ENCODE peak calls at places on chromosomes 13 and 19, in ten cellular contexts. J is glutamatergic neuron, P is kidney, O is astrocyte, Y is fibroblast of lung, K is Panc1, T is cardiac fibroblast, E is GM12878, D is pancreas, N is cardiac muscle cell. U is an unnamed sample.

GRCh38 chr19:40716031-40716654 is 543 bp downstream of the COQ8B start:
- DNase-seq in J (no peak), P (no peak), O (no peak), Y (no peak), K (no peak), T (peak; percentile 98), E (peak; percentile 26), D (no peak), N (no peak), U (peak; percentile 90)

GRCh38 chr19:40585677-40586422 is 9.2 kb downstream of the SHKBP1 start:
- DNase-seq in J (no peak), P (no peak), O (peak; percentile 59), Y (peak; percentile 70), K (no peak), T (peak; percentile 95), E (no peak), D (no peak), N (peak; percentile 73), U (peak; percentile 58)

GRCh38 chr13:100668408-100668807 is 6.2 kb downstream of the TMTC4 start:
- DNase-seq in J (no peak), P (no peak), O (peak; percentile 89), Y (peak; percentile 91), K (no peak), T (peak; percentile 90), E (no peak), D (no peak), N (peak; percentile 55), U (no peak)

GRCh38 chr13:24671367-24672117 is 8.7 kb upstream of the ATP12A start:
- DNase-seq in J (peak; percentile 35), P (no peak), O (peak; percentile 74), Y (peak; percentile 81), K (no peak), T (peak; percentile 84), E (no peak), D (peak; percentile 29), N (peak; percentile 91), U (peak; percentile 93)

GRCh38 chr13:111388851-111389500 is 68.5 kb downstream of the TEX29 start:
- DNase-seq in J (peak; percentile 10), P (no peak), O (no peak), Y (no peak), K (no peak), T (no peak), E (no peak), D (no peak), N (no peak), U (no peak)

GRCh38 chr13:41544824-41545707 is 87.7 kb downstream of the RGCC start:
- DNase-seq in J (no peak), P (no peak), O (peak; percentile 74), Y (peak; percentile 81), K (no peak), T (peak; percentile 24), E (no peak), D (no peak), N (no peak), U (peak; percentile 38)

GRCh38 chr19:3108775-3109174 is 14.6 kb downstream of the GNA11 start:
- DNase-seq in J (peak; percentile 78), P (peak; percentile 81), O (peak; percentile 25), Y (peak; percentile 39), K (no peak), T (peak; percentile 65), E (no peak), D (no peak), N (peak; percentile 68), U (peak; percentile 15)

GRCh38 chr19:5978606-5979552 is 939 bp upstream of the RANBP3 start:
- DNase-seq in J (no peak), P (no peak), O (no peak), Y (no peak), K (no peak), T (no peak), E (no peak), D (no peak), N (no peak), U (no peak)

DNA sequence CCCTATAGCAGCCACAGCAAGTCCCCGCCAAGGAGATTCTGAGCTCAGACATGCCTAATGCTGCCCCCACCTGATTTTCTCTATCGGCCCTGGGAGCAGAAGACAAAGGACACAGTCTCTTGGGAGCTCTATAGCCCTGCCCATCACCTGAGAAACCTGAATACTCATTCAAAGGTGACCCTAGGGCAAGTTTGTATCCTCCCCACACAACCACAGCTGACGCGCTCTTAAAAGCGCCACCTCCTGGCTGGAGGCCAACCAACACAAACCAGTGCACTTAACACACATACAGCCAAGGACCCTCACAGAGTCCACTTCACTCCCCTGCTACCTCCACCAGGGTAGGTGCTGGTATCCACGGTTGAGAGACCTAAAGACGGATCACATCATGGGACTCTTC is 8.8 kb upstream of the IGFL4 start:
- DNase-seq in J (no peak), P (no peak), O (no peak), Y (no peak), K (no peak), T (no peak), E (no peak), D (no peak), N (no peak), U (no peak)
- TF ChIP-seq CTCF in J (no peak), P (no peak), O (no peak), Y (no peak), K (peak; percentile 27), T (no peak), E (peak; percentile 23), D (no peak), N (no peak), U (no peak)

DNA sequence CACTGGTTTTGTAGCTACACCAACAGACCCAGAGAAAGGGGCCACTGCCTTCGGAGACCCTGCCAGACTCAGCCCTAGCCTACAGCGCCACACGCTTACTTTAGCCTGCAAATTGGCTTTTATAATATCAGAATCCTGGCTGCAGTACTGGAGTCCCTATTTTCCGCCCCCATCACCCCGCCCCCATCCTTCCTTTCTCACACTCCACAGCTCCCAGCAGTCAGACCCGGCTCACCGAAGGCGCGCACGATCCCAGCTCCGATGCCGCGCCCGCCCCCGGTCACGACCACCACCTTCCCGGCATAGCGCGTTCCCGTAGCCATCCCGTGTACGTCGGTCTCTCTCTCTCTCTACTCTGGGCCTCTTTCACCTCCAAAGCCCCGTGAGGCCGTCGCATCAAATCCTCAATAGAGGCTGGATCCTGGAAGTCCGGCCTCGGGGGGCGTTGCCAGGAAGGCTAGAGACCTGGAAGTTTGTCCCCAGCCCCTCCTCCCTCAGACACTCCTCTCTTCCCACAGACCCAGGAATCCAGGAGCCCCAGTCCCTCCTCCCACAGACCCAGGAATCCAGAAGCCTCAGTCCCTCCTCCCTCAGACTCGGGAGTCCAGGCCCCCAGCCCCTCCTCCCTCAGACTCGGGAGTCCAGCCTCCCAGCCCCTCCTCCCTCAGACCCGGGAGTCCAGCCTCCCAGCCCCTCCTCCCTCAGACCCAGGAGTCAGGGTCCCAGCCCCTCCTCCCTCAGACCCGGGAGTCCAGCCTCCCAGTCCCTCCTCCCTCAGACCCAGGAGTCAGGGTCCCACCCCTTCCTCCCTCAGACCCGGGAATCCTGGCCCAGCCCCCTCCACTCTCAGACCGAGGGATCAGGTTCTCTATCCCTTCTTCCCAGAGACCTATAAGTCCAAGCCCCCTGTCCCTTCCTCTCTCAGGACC is at the start of gene HSD17B14:
- DNase-seq in J (peak; percentile 42), P (no peak), O (peak; percentile 59), Y (peak; percentile 69), K (no peak), T (no peak), E (no peak), D (no peak), N (peak; percentile 68), U (peak; percentile 11)
- TF ChIP-seq CTCF in J (peak; percentile 36), P (no peak), O (no peak), Y (no peak), K (peak; percentile 63), T (no peak), E (no peak), D (no peak), N (no peak), U (peak; percentile 62)

DNA sequence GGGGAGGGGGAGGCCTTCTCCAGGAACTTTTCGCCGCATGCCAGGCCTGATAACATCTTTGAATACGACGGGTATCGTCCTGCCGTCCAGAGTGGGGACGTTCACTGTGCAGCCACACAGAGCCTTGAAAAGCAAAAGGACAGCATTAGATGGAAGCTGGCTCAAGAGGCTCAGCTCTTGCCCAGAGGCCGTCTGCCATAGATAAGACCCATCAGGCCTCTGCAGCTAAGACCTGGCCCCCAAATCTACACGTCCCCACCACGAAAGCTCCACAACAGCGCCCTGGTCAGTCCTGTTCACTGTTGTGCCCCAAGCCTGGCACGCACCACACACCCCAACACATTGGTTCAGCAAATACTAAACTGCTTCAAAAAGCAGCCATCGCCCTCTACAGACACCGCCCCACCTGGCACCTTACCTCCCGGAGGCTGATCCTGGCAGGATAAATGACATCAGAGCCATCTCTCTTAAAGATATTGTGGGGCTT is 2.1 kb downstream of the DNAJB1 start:
- DNase-seq in J (no peak), P (no peak), O (no peak), Y (no peak), K (no peak), T (no peak), E (no peak), D (peak; percentile 52), N (no peak), U (no peak)
- TF ChIP-seq CTCF in J (no peak), P (no peak), O (no peak), Y (no peak), K (no peak), T (no peak), E (no peak), D (no peak), N (no peak), U (peak; percentile 25)

DNA sequence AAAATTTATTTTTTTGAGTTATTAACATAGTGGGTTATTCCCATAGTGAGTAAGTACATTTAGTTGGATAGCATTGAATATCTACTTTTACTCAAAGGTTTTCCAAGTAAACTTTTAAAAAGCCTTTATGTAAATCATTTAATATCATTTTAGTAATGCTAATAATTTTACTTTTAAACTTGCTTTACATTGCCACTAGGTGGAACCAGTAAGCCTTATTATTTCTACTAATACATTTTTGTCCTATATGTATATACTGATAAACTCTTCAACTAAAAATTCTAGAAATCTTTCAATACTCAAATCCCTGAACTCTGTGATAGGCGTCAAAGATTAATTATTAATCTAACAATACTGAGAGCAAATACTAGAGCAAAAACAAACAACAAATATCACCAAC is 1709.2 kb upstream of the PCDH20 start:
- DNase-seq in J (no peak), P (no peak), O (peak; percentile 10), Y (peak; percentile 25), K (no peak), T (peak; percentile 52), E (no peak), D (no peak), N (peak; percentile 49), U (peak; percentile 2)
- TF ChIP-seq CTCF in J (peak; percentile 81), P (no peak), O (peak; percentile 27), Y (peak; percentile 28), K (no peak), T (peak; percentile 16), E (no peak), D (no peak), N (peak; percentile 42), U (peak; percentile 74)

DNA sequence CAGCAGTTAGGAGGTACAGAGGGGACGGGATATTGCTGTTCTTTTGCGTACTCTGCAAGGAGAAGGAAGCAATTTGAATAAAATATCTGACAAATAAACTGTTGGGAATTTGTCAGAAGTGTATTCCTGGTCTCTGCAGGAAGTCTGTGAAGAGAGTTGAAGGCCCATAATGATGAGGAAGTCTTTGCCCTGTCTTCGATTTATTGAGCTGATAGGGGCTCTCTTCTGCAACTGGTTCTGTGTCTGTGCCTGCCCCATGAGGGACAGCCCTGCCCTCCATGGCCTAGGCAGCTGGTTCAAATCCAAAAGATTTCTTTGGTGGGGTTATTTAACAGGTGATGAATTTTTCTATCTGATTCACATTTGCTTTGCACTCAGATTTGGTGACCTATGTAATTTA is 339.7 kb upstream of the EDNRB start:
- DNase-seq in J (no peak), P (no peak), O (no peak), Y (no peak), K (no peak), T (no peak), E (no peak), D (no peak), N (no peak), U (no peak)
- TF ChIP-seq CTCF in J (no peak), P (no peak), O (no peak), Y (no peak), K (no peak), T (no peak), E (no peak), D (no peak), N (no peak), U (no peak)